ENCODE peak calls at places on chromosomes 3 and 15, in five cellular contexts. One of them, this sample, is unnamed.
A peak's percentile ranks its signal among the peaks of the same experiment; 100 is the strongest.

GRCh38 chr3:66507631-66508260 is 6.9 kb upstream of the LRIG1 start:
- DNase-seq in central memory CD4-positive, alpha-beta T cell: no peak
- DNase-seq in astrocyte: no peak
- DNase-seq in colonic mucosa: no peak
- DNase-seq in HTR-8/SVneo: no peak
- DNase-seq in this sample: no peak

GRCh38 chr3:157533298-157533870 is 30.2 kb upstream of the VEPH1 start:
- DNase-seq in central memory CD4-positive, alpha-beta T cell: no peak
- DNase-seq in astrocyte: peak; percentile 88
- DNase-seq in colonic mucosa: no peak
- DNase-seq in HTR-8/SVneo: peak; percentile 18
- DNase-seq in this sample: peak; percentile 91

GRCh38 chr3:119322021-119322522 is 27.9 kb downstream of the ARHGAP31 start:
- DNase-seq in central memory CD4-positive, alpha-beta T cell: no peak
- DNase-seq in colonic mucosa: no peak
- DNase-seq in HTR-8/SVneo: peak; percentile 22
- DNase-seq in astrocyte: peak; percentile 63
- DNase-seq in this sample: peak; percentile 25

GRCh38 chr15:83848315-83849050 is 194.6 kb downstream of the ADAMTSL3 start:
- DNase-seq in colonic mucosa: no peak
- DNase-seq in HTR-8/SVneo: peak; percentile 48
- DNase-seq in astrocyte: peak; percentile 90
- DNase-seq in central memory CD4-positive, alpha-beta T cell: no peak
- DNase-seq in this sample: peak; percentile 83

GRCh38 chr3:137035631-137036030 is 77.8 kb downstream of the IL20RB start:
- DNase-seq in colonic mucosa: no peak
- DNase-seq in astrocyte: no peak
- DNase-seq in central memory CD4-positive, alpha-beta T cell: no peak
- DNase-seq in HTR-8/SVneo: no peak
- DNase-seq in this sample: no peak

GRCh38 chr3:78868570-78868969 is 899.2 kb downstream of the ROBO1 start:
- DNase-seq in HTR-8/SVneo: no peak
- DNase-seq in colonic mucosa: no peak
- DNase-seq in astrocyte: no peak
- DNase-seq in central memory CD4-positive, alpha-beta T cell: no peak
- DNase-seq in this sample: no peak

GRCh38 chr3:52841981-52842340 is 7.1 kb upstream of the MUSTN1 start:
- DNase-seq in central memory CD4-positive, alpha-beta T cell: no peak
- DNase-seq in colonic mucosa: no peak
- DNase-seq in astrocyte: no peak
- DNase-seq in HTR-8/SVneo: no peak
- DNase-seq in this sample: no peak

GRCh38 chr3:15361494-15362214 is 29.3 kb upstream of the SH3BP5 start:
- DNase-seq in colonic mucosa: no peak
- DNase-seq in central memory CD4-positive, alpha-beta T cell: no peak
- DNase-seq in HTR-8/SVneo: peak; percentile 41
- DNase-seq in astrocyte: peak; percentile 86
- DNase-seq in this sample: no peak

GRCh38 chr15:74206801-74207281 is 4.3 kb upstream of the STRA6 start:
- DNase-seq in colonic mucosa: no peak
- DNase-seq in central memory CD4-positive, alpha-beta T cell: no peak
- DNase-seq in HTR-8/SVneo: no peak
- DNase-seq in astrocyte: peak; percentile 79
- DNase-seq in this sample: no peak

GRCh38 chr15:55084216-55084615 is 112.5 kb downstream of the RSL24D1 start:
- DNase-seq in central memory CD4-positive, alpha-beta T cell: no peak
- DNase-seq in astrocyte: no peak
- DNase-seq in colonic mucosa: no peak
- DNase-seq in HTR-8/SVneo: no peak
- DNase-seq in this sample: no peak

GRCh38 chr3:187926620-187927019 is 181.4 kb upstream of the BCL6 start:
- DNase-seq in HTR-8/SVneo: no peak
- DNase-seq in colonic mucosa: no peak
- DNase-seq in central memory CD4-positive, alpha-beta T cell: no peak
- DNase-seq in astrocyte: no peak
- DNase-seq in this sample: no peak

GRCh38 chr15:72685925-72686794 is at the start of the genes BBS4 and HIGD2B:
- DNase-seq in astrocyte: peak; percentile 77
- DNase-seq in HTR-8/SVneo: peak; percentile 92
- DNase-seq in colonic mucosa: peak; percentile 91
- DNase-seq in central memory CD4-positive, alpha-beta T cell: peak; percentile 83
- DNase-seq in this sample: peak; percentile 64

GRCh38 chr3:27079427-27080105 is 289.6 kb downstream of the NEK10 start:
- DNase-seq in colonic mucosa: no peak
- DNase-seq in astrocyte: peak; percentile 8
- DNase-seq in HTR-8/SVneo: no peak
- DNase-seq in central memory CD4-positive, alpha-beta T cell: no peak
- DNase-seq in this sample: no peak

GRCh38 chr3:4504340-4505261 is 11.5 kb downstream of the ITPR1 start:
- DNase-seq in colonic mucosa: peak; percentile 83
- DNase-seq in central memory CD4-positive, alpha-beta T cell: peak; percentile 51
- DNase-seq in astrocyte: no peak
- DNase-seq in HTR-8/SVneo: no peak
- DNase-seq in this sample: no peak

GRCh38 chr15:70508561-70509281 is 254.6 kb downstream of the UACA start:
- DNase-seq in central memory CD4-positive, alpha-beta T cell: no peak
- DNase-seq in astrocyte: peak; percentile 92
- DNase-seq in colonic mucosa: no peak
- DNase-seq in HTR-8/SVneo: peak; percentile 96
- DNase-seq in this sample: no peak

GRCh38 chr15:39998511-39998910 is 40.5 kb downstream of the SRP14 start:
- DNase-seq in central memory CD4-positive, alpha-beta T cell: no peak
- DNase-seq in HTR-8/SVneo: no peak
- DNase-seq in astrocyte: no peak
- DNase-seq in colonic mucosa: no peak
- DNase-seq in this sample: no peak

GRCh38 chr15:39670687-39671086 is 89.8 kb downstream of the THBS1 start:
- DNase-seq in HTR-8/SVneo: no peak
- DNase-seq in astrocyte: no peak
- DNase-seq in central memory CD4-positive, alpha-beta T cell: no peak
- DNase-seq in colonic mucosa: no peak
- DNase-seq in this sample: no peak

GRCh38 chr15:74319596-74320357 is 47.7 kb downstream of the CYP11A1 start:
- DNase-seq in astrocyte: no peak
- DNase-seq in HTR-8/SVneo: no peak
- DNase-seq in central memory CD4-positive, alpha-beta T cell: no peak
- DNase-seq in colonic mucosa: no peak
- DNase-seq in this sample: no peak

GRCh38 chr3:141544697-141545096 is 57.9 kb downstream of the RASA2 start:
- DNase-seq in central memory CD4-positive, alpha-beta T cell: peak; percentile 44
- DNase-seq in HTR-8/SVneo: no peak
- DNase-seq in colonic mucosa: peak; percentile 34
- DNase-seq in astrocyte: no peak
- DNase-seq in this sample: no peak

GRCh38 chr15:55694652-55695150 is 48.3 kb downstream of the PRTG start:
- DNase-seq in HTR-8/SVneo: peak; percentile 48
- DNase-seq in colonic mucosa: peak; percentile 42
- DNase-seq in astrocyte: peak; percentile 54
- DNase-seq in central memory CD4-positive, alpha-beta T cell: no peak
- DNase-seq in this sample: no peak

GRCh38 chr3:196073188-196073838 is 8.6 kb downstream of the TFRC start:
- DNase-seq in astrocyte: peak; percentile 30
- DNase-seq in colonic mucosa: peak; percentile 70
- DNase-seq in central memory CD4-positive, alpha-beta T cell: peak; percentile 73
- DNase-seq in HTR-8/SVneo: peak; percentile 75
- DNase-seq in this sample: no peak

GRCh38 chr3:192850501-192850981 is 67.1 kb downstream of the MB21D2 start:
- DNase-seq in central memory CD4-positive, alpha-beta T cell: no peak
- DNase-seq in colonic mucosa: peak; percentile 76
- DNase-seq in HTR-8/SVneo: no peak
- DNase-seq in astrocyte: peak; percentile 86
- DNase-seq in this sample: no peak

GRCh38 chr15:73647259-73648026 is 14.3 kb upstream of the NPTN start:
- DNase-seq in astrocyte: no peak
- DNase-seq in colonic mucosa: no peak
- DNase-seq in central memory CD4-positive, alpha-beta T cell: no peak
- DNase-seq in HTR-8/SVneo: no peak
- DNase-seq in this sample: no peak

GRCh38 chr3:172447611-172448579 is at the start of gene GHSR:
- DNase-seq in colonic mucosa: no peak
- DNase-seq in HTR-8/SVneo: no peak
- DNase-seq in astrocyte: no peak
- DNase-seq in central memory CD4-positive, alpha-beta T cell: no peak
- DNase-seq in this sample: no peak

GRCh38 chr15:60275624-60276023 is 122.2 kb downstream of the ANXA2 start:
- DNase-seq in astrocyte: no peak
- DNase-seq in colonic mucosa: no peak
- DNase-seq in central memory CD4-positive, alpha-beta T cell: no peak
- DNase-seq in HTR-8/SVneo: no peak
- DNase-seq in this sample: no peak

GRCh38 chr15:31346367-31347066 is 19.9 kb downstream of the KLF13 start:
- DNase-seq in astrocyte: no peak
- DNase-seq in central memory CD4-positive, alpha-beta T cell: no peak
- DNase-seq in colonic mucosa: no peak
- DNase-seq in HTR-8/SVneo: no peak
- DNase-seq in this sample: no peak

GRCh38 chr15:45091581-45091980 is 22.4 kb downstream of the DUOX2 start:
- DNase-seq in astrocyte: no peak
- DNase-seq in HTR-8/SVneo: no peak
- DNase-seq in central memory CD4-positive, alpha-beta T cell: no peak
- DNase-seq in colonic mucosa: no peak
- DNase-seq in this sample: no peak

GRCh38 chr15:89034305-89034704 is 54.0 kb upstream of the ABHD2 start:
- DNase-seq in astrocyte: no peak
- DNase-seq in colonic mucosa: no peak
- DNase-seq in HTR-8/SVneo: peak; percentile 45
- DNase-seq in central memory CD4-positive, alpha-beta T cell: no peak
- DNase-seq in this sample: no peak

GRCh38 chr3:108189477-108189876 is 32.7 kb downstream of the IFT57 start:
- DNase-seq in colonic mucosa: no peak
- DNase-seq in HTR-8/SVneo: no peak
- DNase-seq in astrocyte: no peak
- DNase-seq in central memory CD4-positive, alpha-beta T cell: no peak
- DNase-seq in this sample: no peak

GRCh38 chr3:71728632-71729342 is 3.6 kb upstream of the EIF4E3 start:
- DNase-seq in central memory CD4-positive, alpha-beta T cell: peak; percentile 36
- DNase-seq in colonic mucosa: no peak
- DNase-seq in HTR-8/SVneo: no peak
- DNase-seq in astrocyte: peak; percentile 10
- DNase-seq in this sample: no peak

GRCh38 chr15:80970018-80970657 is 19.5 kb downstream of the MESD start:
- DNase-seq in astrocyte: no peak
- DNase-seq in colonic mucosa: peak; percentile 73
- DNase-seq in central memory CD4-positive, alpha-beta T cell: peak; percentile 60
- DNase-seq in HTR-8/SVneo: peak; percentile 56
- DNase-seq in this sample: no peak